ENCODE peak calls at places on chromosomes 1 and 21, in six cellular contexts. One of them, this sample, is unnamed.

GRCh38 chr1:182374101-182374834 is 17.3 kb downstream of the GLUL start:
- DNase-seq in activated CD4-positive, alpha-beta T cell treated with anti-CD3 and anti-CD28 coated beads, Interleukin-2, amount 10 ng/mL, durations not matched to agents 7 days and 5 days: no peak
- DNase-seq in NCI-H1105 treated with DMSO at 0.1 percent for 48 hours: no peak
- DNase-seq in NCI-H1092: no peak
- DNase-seq in aorta: no peak
- DNase-seq in iris pigment epithelial cell: no peak
- DNase-seq in this sample: no peak

GRCh38 chr1:33161061-33161681 is 20.7 kb downstream of the TRIM62 start:
- DNase-seq in activated CD4-positive, alpha-beta T cell treated with anti-CD3 and anti-CD28 coated beads, Interleukin-2, amount 10 ng/mL, durations not matched to agents 7 days and 5 days: no peak
- DNase-seq in NCI-H1105 treated with DMSO at 0.1 percent for 48 hours: peak; percentile 79
- DNase-seq in NCI-H1092: peak; percentile 92
- DNase-seq in aorta: peak; percentile 85
- DNase-seq in iris pigment epithelial cell: peak; percentile 70
- DNase-seq in this sample: no peak

GRCh38 chr1:215052656-215053055 is 29.9 kb upstream of the KCNK2 start:
- DNase-seq in activated CD4-positive, alpha-beta T cell treated with anti-CD3 and anti-CD28 coated beads, Interleukin-2, amount 10 ng/mL, durations not matched to agents 7 days and 5 days: no peak
- DNase-seq in NCI-H1105 treated with DMSO at 0.1 percent for 48 hours: no peak
- DNase-seq in NCI-H1092: no peak
- DNase-seq in aorta: no peak
- DNase-seq in iris pigment epithelial cell: no peak
- DNase-seq in this sample: no peak

GRCh38 chr1:156676820-156677615 is at the start of gene NES:
- DNase-seq in activated CD4-positive, alpha-beta T cell treated with anti-CD3 and anti-CD28 coated beads, Interleukin-2, amount 10 ng/mL, durations not matched to agents 7 days and 5 days: no peak
- DNase-seq in NCI-H1105 treated with DMSO at 0.1 percent for 48 hours: peak; percentile 12
- DNase-seq in NCI-H1092: no peak
- DNase-seq in aorta: peak; percentile 93
- DNase-seq in iris pigment epithelial cell: peak; percentile 64
- DNase-seq in this sample: no peak

GRCh38 chr1:179021873-179022272 is 3.8 kb upstream of the FAM20B start:
- DNase-seq in activated CD4-positive, alpha-beta T cell treated with anti-CD3 and anti-CD28 coated beads, Interleukin-2, amount 10 ng/mL, durations not matched to agents 7 days and 5 days: no peak
- DNase-seq in NCI-H1105 treated with DMSO at 0.1 percent for 48 hours: no peak
- DNase-seq in NCI-H1092: peak; percentile 38
- DNase-seq in aorta: no peak
- DNase-seq in iris pigment epithelial cell: peak; percentile 36
- DNase-seq in this sample: peak; percentile 57

GRCh38 chr1:178572604-178573003 is 59.7 kb downstream of the TEX35 start:
- DNase-seq in activated CD4-positive, alpha-beta T cell treated with anti-CD3 and anti-CD28 coated beads, Interleukin-2, amount 10 ng/mL, durations not matched to agents 7 days and 5 days: no peak
- DNase-seq in NCI-H1105 treated with DMSO at 0.1 percent for 48 hours: no peak
- DNase-seq in NCI-H1092: no peak
- DNase-seq in aorta: no peak
- DNase-seq in iris pigment epithelial cell: no peak
- DNase-seq in this sample: no peak

GRCh38 chr1:201646623-201647022 is 107.7 kb downstream of the NAV1 start:
- DNase-seq in activated CD4-positive, alpha-beta T cell treated with anti-CD3 and anti-CD28 coated beads, Interleukin-2, amount 10 ng/mL, durations not matched to agents 7 days and 5 days: no peak
- DNase-seq in NCI-H1105 treated with DMSO at 0.1 percent for 48 hours: no peak
- DNase-seq in NCI-H1092: no peak
- DNase-seq in aorta: no peak
- DNase-seq in iris pigment epithelial cell: no peak
- DNase-seq in this sample: no peak

GRCh38 chr1:10962483-10962882 is 50.0 kb upstream of the TARDBP start:
- DNase-seq in activated CD4-positive, alpha-beta T cell treated with anti-CD3 and anti-CD28 coated beads, Interleukin-2, amount 10 ng/mL, durations not matched to agents 7 days and 5 days: no peak
- DNase-seq in NCI-H1105 treated with DMSO at 0.1 percent for 48 hours: peak; percentile 96
- DNase-seq in NCI-H1092: peak; percentile 94
- DNase-seq in aorta: no peak
- DNase-seq in iris pigment epithelial cell: peak; percentile 20
- DNase-seq in this sample: no peak

GRCh38 chr1:232422098-232422497 is 207.8 kb downstream of the SIPA1L2 start:
- DNase-seq in activated CD4-positive, alpha-beta T cell treated with anti-CD3 and anti-CD28 coated beads, Interleukin-2, amount 10 ng/mL, durations not matched to agents 7 days and 5 days: no peak
- DNase-seq in NCI-H1105 treated with DMSO at 0.1 percent for 48 hours: no peak
- DNase-seq in NCI-H1092: no peak
- DNase-seq in aorta: no peak
- DNase-seq in iris pigment epithelial cell: peak; percentile 42
- DNase-seq in this sample: no peak

GRCh38 chr1:48228156-48228555 is 5.6 kb downstream of the SLC5A9 start:
- DNase-seq in activated CD4-positive, alpha-beta T cell treated with anti-CD3 and anti-CD28 coated beads, Interleukin-2, amount 10 ng/mL, durations not matched to agents 7 days and 5 days: no peak
- DNase-seq in NCI-H1105 treated with DMSO at 0.1 percent for 48 hours: no peak
- DNase-seq in NCI-H1092: no peak
- DNase-seq in aorta: no peak
- DNase-seq in iris pigment epithelial cell: no peak
- DNase-seq in this sample: no peak

GRCh38 chr1:206757524-206758266 is 12.9 kb upstream of the IL19 start:
- DNase-seq in activated CD4-positive, alpha-beta T cell treated with anti-CD3 and anti-CD28 coated beads, Interleukin-2, amount 10 ng/mL, durations not matched to agents 7 days and 5 days: peak; percentile 53
- DNase-seq in NCI-H1105 treated with DMSO at 0.1 percent for 48 hours: no peak
- DNase-seq in NCI-H1092: no peak
- DNase-seq in aorta: no peak
- DNase-seq in iris pigment epithelial cell: no peak
- DNase-seq in this sample: no peak

GRCh38 chr1:155223017-155223416 is 14.5 kb downstream of the MTX1 start:
- DNase-seq in activated CD4-positive, alpha-beta T cell treated with anti-CD3 and anti-CD28 coated beads, Interleukin-2, amount 10 ng/mL, durations not matched to agents 7 days and 5 days: no peak
- DNase-seq in NCI-H1105 treated with DMSO at 0.1 percent for 48 hours: no peak
- DNase-seq in NCI-H1092: no peak
- DNase-seq in aorta: no peak
- DNase-seq in iris pigment epithelial cell: no peak
- DNase-seq in this sample: peak; percentile 78

GRCh38 chr1:67052741-67053534 is 1.0 kb downstream of the SLC35D1 start:
- DNase-seq in activated CD4-positive, alpha-beta T cell treated with anti-CD3 and anti-CD28 coated beads, Interleukin-2, amount 10 ng/mL, durations not matched to agents 7 days and 5 days: peak; percentile 41
- DNase-seq in NCI-H1105 treated with DMSO at 0.1 percent for 48 hours: peak; percentile 33
- DNase-seq in NCI-H1092: no peak
- DNase-seq in aorta: peak; percentile 79
- DNase-seq in iris pigment epithelial cell: peak; percentile 61
- DNase-seq in this sample: no peak

GRCh38 chr1:229880271-229881170 is 186.5 kb upstream of the GALNT2 start:
- DNase-seq in activated CD4-positive, alpha-beta T cell treated with anti-CD3 and anti-CD28 coated beads, Interleukin-2, amount 10 ng/mL, durations not matched to agents 7 days and 5 days: peak; percentile 2
- DNase-seq in NCI-H1105 treated with DMSO at 0.1 percent for 48 hours: no peak
- DNase-seq in NCI-H1092: no peak
- DNase-seq in aorta: no peak
- DNase-seq in iris pigment epithelial cell: no peak
- DNase-seq in this sample: no peak

GRCh38 chr21:34204481-34205439 is 131.4 kb downstream of the MRPS6 start:
- DNase-seq in activated CD4-positive, alpha-beta T cell treated with anti-CD3 and anti-CD28 coated beads, Interleukin-2, amount 10 ng/mL, durations not matched to agents 7 days and 5 days: no peak
- DNase-seq in NCI-H1105 treated with DMSO at 0.1 percent for 48 hours: no peak
- DNase-seq in NCI-H1092: peak; percentile 91
- DNase-seq in aorta: no peak
- DNase-seq in iris pigment epithelial cell: no peak
- DNase-seq in this sample: no peak

GRCh38 chr1:229991724-229992333 is 75.2 kb upstream of the GALNT2 start:
- DNase-seq in activated CD4-positive, alpha-beta T cell treated with anti-CD3 and anti-CD28 coated beads, Interleukin-2, amount 10 ng/mL, durations not matched to agents 7 days and 5 days: no peak
- DNase-seq in NCI-H1105 treated with DMSO at 0.1 percent for 48 hours: no peak
- DNase-seq in NCI-H1092: no peak
- DNase-seq in aorta: no peak
- DNase-seq in iris pigment epithelial cell: no peak
- DNase-seq in this sample: no peak

GRCh38 chr1:84286071-84286470 is 15.4 kb upstream of the SAMD13 start:
- DNase-seq in activated CD4-positive, alpha-beta T cell treated with anti-CD3 and anti-CD28 coated beads, Interleukin-2, amount 10 ng/mL, durations not matched to agents 7 days and 5 days: no peak
- DNase-seq in NCI-H1105 treated with DMSO at 0.1 percent for 48 hours: no peak
- DNase-seq in NCI-H1092: no peak
- DNase-seq in aorta: no peak
- DNase-seq in iris pigment epithelial cell: no peak
- DNase-seq in this sample: no peak

GRCh38 chr1:184555665-184556641 is 169.1 kb downstream of the C1orf21 start:
- DNase-seq in activated CD4-positive, alpha-beta T cell treated with anti-CD3 and anti-CD28 coated beads, Interleukin-2, amount 10 ng/mL, durations not matched to agents 7 days and 5 days: no peak
- DNase-seq in NCI-H1105 treated with DMSO at 0.1 percent for 48 hours: no peak
- DNase-seq in NCI-H1092: no peak
- DNase-seq in aorta: no peak
- DNase-seq in iris pigment epithelial cell: no peak
- DNase-seq in this sample: no peak

GRCh38 chr1:235024706-235025421 is 103.8 kb downstream of the TOMM20 start:
- DNase-seq in activated CD4-positive, alpha-beta T cell treated with anti-CD3 and anti-CD28 coated beads, Interleukin-2, amount 10 ng/mL, durations not matched to agents 7 days and 5 days: peak; percentile 19
- DNase-seq in NCI-H1105 treated with DMSO at 0.1 percent for 48 hours: no peak
- DNase-seq in NCI-H1092: no peak
- DNase-seq in aorta: no peak
- DNase-seq in iris pigment epithelial cell: no peak
- DNase-seq in this sample: no peak

GRCh38 chr1:158962983-158963382 is 31.6 kb downstream of the PYHIN1 start:
- DNase-seq in activated CD4-positive, alpha-beta T cell treated with anti-CD3 and anti-CD28 coated beads, Interleukin-2, amount 10 ng/mL, durations not matched to agents 7 days and 5 days: no peak
- DNase-seq in NCI-H1105 treated with DMSO at 0.1 percent for 48 hours: no peak
- DNase-seq in NCI-H1092: no peak
- DNase-seq in aorta: no peak
- DNase-seq in iris pigment epithelial cell: no peak
- DNase-seq in this sample: no peak

GRCh38 chr1:56375184-56375837 is 204.1 kb downstream of the PLPP3 start:
- DNase-seq in activated CD4-positive, alpha-beta T cell treated with anti-CD3 and anti-CD28 coated beads, Interleukin-2, amount 10 ng/mL, durations not matched to agents 7 days and 5 days: no peak
- DNase-seq in NCI-H1105 treated with DMSO at 0.1 percent for 48 hours: peak; percentile 61
- DNase-seq in NCI-H1092: no peak
- DNase-seq in aorta: no peak
- DNase-seq in iris pigment epithelial cell: peak; percentile 10
- DNase-seq in this sample: no peak

GRCh38 chr1:221012087-221012486 is 132.8 kb downstream of the HLX start:
- DNase-seq in activated CD4-positive, alpha-beta T cell treated with anti-CD3 and anti-CD28 coated beads, Interleukin-2, amount 10 ng/mL, durations not matched to agents 7 days and 5 days: no peak
- DNase-seq in NCI-H1105 treated with DMSO at 0.1 percent for 48 hours: no peak
- DNase-seq in NCI-H1092: no peak
- DNase-seq in aorta: no peak
- DNase-seq in iris pigment epithelial cell: no peak
- DNase-seq in this sample: no peak

GRCh38 chr21:17436626-17437111 is 76.2 kb upstream of the CXADR start:
- DNase-seq in activated CD4-positive, alpha-beta T cell treated with anti-CD3 and anti-CD28 coated beads, Interleukin-2, amount 10 ng/mL, durations not matched to agents 7 days and 5 days: no peak
- DNase-seq in NCI-H1105 treated with DMSO at 0.1 percent for 48 hours: peak; percentile 8
- DNase-seq in NCI-H1092: no peak
- DNase-seq in aorta: no peak
- DNase-seq in iris pigment epithelial cell: peak; percentile 20
- DNase-seq in this sample: no peak